ENCODE peak calls at places on chromosomes 6 and 20, in six cellular contexts. F is tibial artery, P is PC-3, G is lung, H is left ventricle myocardium inferior, Q is Peyer's patch. L is an unnamed sample.
A peak's percentile ranks its signal among the peaks of the same experiment; 100 is the strongest.

GRCh38 chr6:134414793-134415192 is 96.9 kb upstream of the SGK1 start:
- DNase-seq in F (no peak), P (no peak), G (no peak), H (no peak), Q (no peak), L (no peak)

GRCh38 chr6:169452869-169453186 is 199.2 kb upstream of the THBS2 start:
- DNase-seq in F (no peak), P (no peak), G (no peak), H (no peak), Q (no peak), L (no peak)

GRCh38 chr6:44071670-44072451 is 55.4 kb downstream of the MRPL14 start:
- DNase-seq in F (no peak), P (peak; percentile 85), G (no peak), H (no peak), Q (no peak), L (peak; percentile 85)

GRCh38 chr6:161369339-161369738 is 95.5 kb upstream of the AGPAT4 start:
- DNase-seq in F (no peak), P (peak; percentile 86), G (no peak), H (no peak), Q (no peak), L (peak; percentile 44)

GRCh38 chr6:6885521-6886088 is 222.2 kb upstream of the RREB1 start:
- DNase-seq in F (peak; percentile 75), P (no peak), G (peak; percentile 66), H (peak; percentile 47), Q (no peak), L (no peak)

GRCh38 chr20:34515484-34516037 is 661 bp upstream of the DYNLRB1 start:
- DNase-seq in F (no peak), P (peak; percentile 78), G (peak; percentile 77), H (peak; percentile 30), Q (peak; percentile 73), L (no peak)

GRCh38 chr20:17327185-17327780 is 100.4 kb downstream of the PCSK2 start:
- DNase-seq in F (no peak), P (no peak), G (no peak), H (no peak), Q (no peak), L (no peak)

GRCh38 chr6:87755697-87756671 is 54.0 kb upstream of the AKIRIN2 start:
- DNase-seq in F (no peak), P (no peak), G (no peak), H (no peak), Q (no peak), L (no peak)

GRCh38 chr20:46657618-46658017 is 6.4 kb upstream of the SLC13A3 start:
- DNase-seq in F (peak; percentile 21), P (no peak), G (no peak), H (no peak), Q (no peak), L (no peak)

GRCh38 chr6:12987783-12988182 is 271.2 kb downstream of the PHACTR1 start:
- DNase-seq in F (no peak), P (no peak), G (no peak), H (no peak), Q (no peak), L (no peak)

GRCh38 chr6:14969126-14969525 is 276.7 kb upstream of the JARID2 start:
- DNase-seq in F (no peak), P (no peak), G (no peak), H (no peak), Q (no peak), L (no peak)

GRCh38 chr20:8434326-8434876 is 302.3 kb downstream of the PLCB1 start:
- DNase-seq in F (no peak), P (no peak), G (no peak), H (no peak), Q (no peak), L (no peak)

GRCh38 chr6:26044140-26045045 is 42.8 kb upstream of the HFE start:
- DNase-seq in F (no peak), P (no peak), G (no peak), H (peak; percentile 44), Q (peak; percentile 62), L (no peak)

GRCh38 chr6:19811397-19812079 is 25.6 kb upstream of the ID4 start:
- DNase-seq in F (no peak), P (no peak), G (no peak), H (no peak), Q (no peak), L (no peak)

GRCh38 chr6:132410840-132411239 is 9.6 kb upstream of the MOXD1 start:
- DNase-seq in F (no peak), P (no peak), G (no peak), H (no peak), Q (no peak), L (no peak)

GRCh38 chr6:73648166-73648565 is 5.6 kb downstream of the SLC17A5 start:
- DNase-seq in F (no peak), P (no peak), G (no peak), H (no peak), Q (no peak), L (peak; percentile 29)

GRCh38 chr6:168676552-168677317 is 235.8 kb downstream of the SMOC2 start:
- DNase-seq in F (no peak), P (no peak), G (no peak), H (no peak), Q (no peak), L (no peak)

GRCh38 chr6:130034815-130035146 is 16.4 kb downstream of the L3MBTL3 start:
- DNase-seq in F (no peak), P (no peak), G (no peak), H (no peak), Q (no peak), L (no peak)

GRCh38 chr6:161750677-161751076 is 476.8 kb upstream of the AGPAT4 start:
- DNase-seq in F (no peak), P (peak; percentile 50), G (no peak), H (no peak), Q (no peak), L (no peak)

GRCh38 chr20:45088247-45088646 is 12.7 kb downstream of the KCNS1 start:
- DNase-seq in F (no peak), P (peak; percentile 99), G (no peak), H (no peak), Q (no peak), L (peak; percentile 54)

GRCh38 chr6:140663094-140663493 is 1288.6 kb upstream of the CITED2 start:
- DNase-seq in F (no peak), P (no peak), G (no peak), H (no peak), Q (no peak), L (no peak)

GRCh38 chr20:24468401-24469115 is 871 bp upstream of the SYNDIG1 start:
- DNase-seq in F (no peak), P (no peak), G (no peak), H (no peak), Q (no peak), L (no peak)

GRCh38 chr20:59667981-59668515 is 63.7 kb downstream of the PHACTR3 start:
- DNase-seq in F (no peak), P (no peak), G (no peak), H (no peak), Q (no peak), L (no peak)

GRCh38 chr6:72525821-72526550 is 95.9 kb upstream of the KCNQ5 start:
- DNase-seq in F (no peak), P (no peak), G (no peak), H (no peak), Q (no peak), L (peak; percentile 32)

GRCh38 chr20:18176318-18176785 is 38.7 kb downstream of the KAT14 start:
- DNase-seq in F (no peak), P (no peak), G (no peak), H (no peak), Q (no peak), L (no peak)

GRCh38 chr20:33656783-33657703 is 5.1 kb upstream of the C20orf144 start:
- DNase-seq in F (no peak), P (no peak), G (no peak), H (peak; percentile 11), Q (no peak), L (no peak)

GRCh38 chr6:3120765-3121089 is 2.2 kb downstream of the BPHL start:
- DNase-seq in F (no peak), P (no peak), G (no peak), H (no peak), Q (no peak), L (no peak)

GRCh38 chr6:41373919-41374617 is 38.7 kb downstream of the NCR2 start:
- DNase-seq in F (no peak), P (no peak), G (no peak), H (no peak), Q (no peak), L (no peak)
- H3K4me3 ChIP-seq in F (no peak overlapping the region), P (no peak overlapping the region), G (no peak overlapping the region), H (peak overlapping the region; percentile 58), Q (no peak overlapping the region), L (no peak overlapping the region)

DNA sequence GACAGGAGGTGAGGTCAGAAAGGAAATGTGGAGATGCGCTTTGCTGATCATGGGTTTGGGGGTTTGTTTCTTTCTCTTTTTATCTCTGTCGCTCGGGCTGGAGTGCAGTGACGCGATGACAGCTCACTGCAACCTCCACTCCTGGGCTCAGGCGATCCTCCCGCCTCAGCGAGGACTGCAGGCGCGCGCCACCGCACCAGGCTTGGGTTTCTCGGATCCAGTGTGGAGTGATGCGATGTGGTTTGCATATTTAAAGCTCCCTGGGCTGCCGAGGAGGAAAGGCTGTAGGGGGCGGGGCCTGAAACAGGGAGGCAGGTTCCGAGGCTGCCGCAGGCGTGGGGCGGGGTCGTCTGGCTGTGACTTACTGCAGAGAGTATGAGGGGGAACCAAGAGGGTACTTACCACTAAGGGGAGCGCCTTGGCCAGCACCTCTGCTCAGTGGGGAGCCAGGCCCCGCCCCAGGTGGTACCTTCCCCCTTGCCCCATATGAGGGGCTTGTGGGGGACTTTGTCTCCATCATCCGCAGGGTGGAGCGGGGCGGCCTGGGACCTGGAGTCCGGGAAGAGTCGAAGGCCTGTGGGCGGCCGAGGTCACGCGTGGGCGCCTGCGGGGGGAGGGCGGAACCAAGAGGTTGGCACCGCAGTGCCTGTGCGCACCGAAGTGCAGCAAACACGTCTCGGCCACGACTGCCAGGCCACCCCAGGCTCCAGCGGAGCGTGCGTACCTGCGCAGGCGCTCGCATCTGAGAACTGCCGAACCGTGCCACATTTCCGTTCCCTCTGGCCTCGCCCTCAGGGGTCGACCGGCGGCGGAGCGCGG is 12.7 kb upstream of the BAK1 start:
- DNase-seq in F (peak; percentile 64), P (no peak), G (no peak), H (no peak), Q (peak; percentile 85), L (no peak)
- H3K4me3 ChIP-seq in F (no peak overlapping the region), P (peak overlapping the region; percentile 24), G (no peak overlapping the region), H (peak overlapping the region; percentile 33), Q (peak overlapping the region; percentile 39), L (no peak overlapping the region)

DNA sequence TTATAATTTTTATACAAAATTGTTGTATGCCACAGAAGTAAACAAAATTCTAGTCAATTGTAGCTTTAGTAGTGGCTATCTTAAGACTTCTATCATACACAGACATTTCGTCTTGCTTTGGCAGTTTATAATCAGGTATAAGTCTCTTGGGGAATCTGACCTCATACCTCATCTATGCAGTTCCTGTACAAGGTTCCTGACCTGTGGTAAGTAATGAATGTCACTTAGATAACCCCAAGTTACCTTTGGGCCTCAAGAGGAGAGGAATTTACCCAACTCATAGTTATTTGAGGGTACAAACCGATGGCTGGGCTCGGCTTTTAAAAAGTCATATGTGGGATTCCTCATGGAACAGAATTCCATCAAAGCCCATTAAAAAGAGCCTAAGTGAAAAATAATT is 58.8 kb upstream of the UNC93A start:
- DNase-seq in F (no peak), P (no peak), G (no peak), H (no peak), Q (no peak), L (no peak)
- H3K4me3 ChIP-seq in F (no peak overlapping the region), P (no peak overlapping the region), G (no peak overlapping the region), H (no peak overlapping the region), Q (no peak overlapping the region), L (no peak overlapping the region)

DNA sequence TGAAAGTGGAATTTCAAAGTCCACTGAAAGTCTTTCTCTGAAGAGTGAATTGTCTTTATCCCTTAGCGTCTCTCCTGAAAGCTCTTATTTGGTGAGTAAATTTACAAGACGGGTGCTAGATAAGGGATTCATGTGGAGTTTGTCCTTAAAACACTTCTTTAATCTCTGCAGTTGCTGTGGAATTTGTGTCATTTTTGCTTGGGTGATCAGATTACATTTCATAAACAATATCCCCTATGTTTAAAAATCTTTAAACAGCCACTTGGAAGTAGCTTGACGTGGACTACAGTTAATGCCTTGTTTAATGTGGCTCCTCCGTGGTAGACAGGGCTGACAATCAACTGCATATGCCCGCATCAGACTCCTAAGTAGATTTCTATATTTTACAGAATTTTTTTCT is 175.4 kb upstream of the ZNF217 start:
- DNase-seq in F (no peak), P (peak; percentile 41), G (no peak), H (no peak), Q (no peak), L (no peak)
- H3K4me3 ChIP-seq in F (no peak overlapping the region), P (no peak overlapping the region), G (no peak overlapping the region), H (no peak overlapping the region), Q (no peak overlapping the region), L (no peak overlapping the region)

L was measured in AG04450.